ENCODE peak calls at places on chromosome 1, in eight cellular contexts. V is heart left ventricle, H is testis, S is GM12891, Q is lower leg skin, Y is Peyer's patch, L is ovary, I is body of pancreas. A is an unnamed sample.

GRCh38 chr1:31243451-31244286 is 4.0 kb upstream of the NKAIN1 start:
- DNase-seq in V (no peak), H (no peak), S (no peak), Q (no peak), Y (no peak), L (no peak), I (peak; percentile 15), A (no peak)

GRCh38 chr1:51189421-51190073 is 46.5 kb upstream of the RNF11 start:
- DNase-seq in V (peak; percentile 24), H (peak; percentile 42), S (peak; percentile 36), Q (no peak), Y (no peak), L (peak; percentile 53), I (peak; percentile 33), A (peak; percentile 84)

GRCh38 chr1:119001181-119002018 is 13.3 kb upstream of the TBX15 start:
- DNase-seq in V (no peak), H (no peak), S (no peak), Q (peak; percentile 94), Y (no peak), L (no peak), I (no peak), A (no peak)

GRCh38 chr1:30798389-30798951 is 40.9 kb upstream of the LAPTM5 start:
- DNase-seq in V (peak; percentile 42), H (peak; percentile 59), S (no peak), Q (peak; percentile 89), Y (no peak), L (no peak), I (no peak), A (peak; percentile 14)

GRCh38 chr1:88799433-88799832 is 91.9 kb downstream of the GTF2B start:
- DNase-seq in V (no peak), H (no peak), S (no peak), Q (no peak), Y (no peak), L (no peak), I (no peak), A (no peak)

GRCh38 chr1:8040586-8040985 is 14.5 kb upstream of the ERRFI1 start:
- DNase-seq in V (peak; percentile 70), H (peak; percentile 34), S (no peak), Q (peak; percentile 89), Y (no peak), L (peak; percentile 57), I (peak; percentile 90), A (no peak)

GRCh38 chr1:100959502-100960060 is 63.7 kb downstream of the SLC30A7 start:
- DNase-seq in V (no peak), H (no peak), S (no peak), Q (no peak), Y (no peak), L (no peak), I (no peak), A (no peak)

GRCh38 chr1:39453603-39454002 is 37.8 kb upstream of the BMP8A start:
- DNase-seq in V (no peak), H (no peak), S (no peak), Q (peak; percentile 87), Y (no peak), L (peak; percentile 91), I (peak; percentile 33), A (no peak)

GRCh38 chr1:171966426-171967220 is 125.3 kb downstream of the DNM3 start:
- DNase-seq in V (no peak), H (no peak), S (no peak), Q (no peak), Y (no peak), L (no peak), I (no peak), A (no peak)

GRCh38 chr1:206479164-206480125 is 9.2 kb downstream of the IKBKE start:
- DNase-seq in V (peak; percentile 66), H (peak; percentile 85), S (peak; percentile 89), Q (no peak), Y (peak; percentile 64), L (peak; percentile 80), I (peak; percentile 77), A (peak; percentile 86)

GRCh38 chr1:55725378-55725777 is 510.2 kb upstream of the USP24 start:
- DNase-seq in V (no peak), H (no peak), S (no peak), Q (no peak), Y (no peak), L (no peak), I (no peak), A (no peak)

GRCh38 chr1:223819730-223820514 is 25.8 kb downstream of the TP53BP2 start:
- DNase-seq in V (no peak), H (no peak), S (no peak), Q (no peak), Y (no peak), L (no peak), I (no peak), A (peak; percentile 85)

GRCh38 chr1:38029725-38030511 is 16.7 kb downstream of the POU3F1 start:
- DNase-seq in V (no peak), H (peak; percentile 61), S (no peak), Q (no peak), Y (no peak), L (no peak), I (peak; percentile 53), A (no peak)

GRCh38 chr1:3363023-3363422 is 91.4 kb upstream of the ARHGEF16 start:
- DNase-seq in V (no peak), H (no peak), S (no peak), Q (no peak), Y (no peak), L (no peak), I (no peak), A (no peak)

GRCh38 chr1:31705080-31705866 is 1.5 kb upstream of the COL16A1 start:
- DNase-seq in V (peak; percentile 43), H (peak; percentile 64), S (peak; percentile 84), Q (peak; percentile 92), Y (peak; percentile 67), L (peak; percentile 83), I (peak; percentile 29), A (peak; percentile 34)

GRCh38 chr1:169204184-169204583 is 97.7 kb downstream of the ATP1B1 start:
- DNase-seq in V (no peak), H (no peak), S (no peak), Q (no peak), Y (no peak), L (no peak), I (no peak), A (no peak)

GRCh38 chr1:117633068-117633345 is 27.2 kb downstream of the TENT5C start:
- DNase-seq in V (no peak), H (no peak), S (no peak), Q (peak; percentile 58), Y (no peak), L (no peak), I (no peak), A (no peak)

GRCh38 chr1:225767591-225768540 is 9.8 kb upstream of the SRP9 start:
- DNase-seq in V (peak; percentile 82), H (peak; percentile 89), S (no peak), Q (peak; percentile 90), Y (peak; percentile 56), L (peak; percentile 95), I (peak; percentile 69), A (no peak)

GRCh38 chr1:202034683-202035462 is 24.5 kb downstream of the ELF3 start:
- DNase-seq in V (peak; percentile 59), H (peak; percentile 23), S (no peak), Q (peak; percentile 93), Y (peak; percentile 92), L (peak; percentile 80), I (peak; percentile 97), A (peak; percentile 58)

GRCh38 chr1:3251810-3252429 is 182.9 kb downstream of the PRDM16 start:
- DNase-seq in V (no peak), H (no peak), S (no peak), Q (no peak), Y (no peak), L (no peak), I (no peak), A (no peak)

GRCh38 chr1:61496501-61496900 is 228.4 kb downstream of the TM2D1 start:
- DNase-seq in V (no peak), H (no peak), S (no peak), Q (no peak), Y (no peak), L (no peak), I (no peak), A (no peak)

GRCh38 chr1:191699343-191699742 is 458.9 kb upstream of the RGS18 start:
- DNase-seq in V (no peak), H (no peak), S (no peak), Q (no peak), Y (no peak), L (no peak), I (no peak), A (no peak)

GRCh38 chr1:163528710-163529348 is 207.1 kb downstream of the NUF2 start:
- DNase-seq in V (no peak), H (peak; percentile 33), S (no peak), Q (no peak), Y (no peak), L (peak; percentile 30), I (peak; percentile 33), A (peak; percentile 17)

GRCh38 chr1:193190096-193190744 is 3.8 kb upstream of the B3GALT2 start:
- DNase-seq in V (no peak), H (no peak), S (no peak), Q (no peak), Y (no peak), L (no peak), I (no peak), A (no peak)

GRCh38 chr1:150364231-150365003 is 470 bp downstream of the RPRD2 start:
- DNase-seq in V (peak; percentile 79), H (peak; percentile 86), S (peak; percentile 17), Q (peak; percentile 95), Y (peak; percentile 86), L (peak; percentile 77), I (peak; percentile 77), A (peak; percentile 84)
- TF ChIP-seq POLR2A in V (no peak), H (no peak), S (peak; percentile 84), Q (no peak), Y (peak; percentile 32), L (no peak), I (peak; percentile 5), A (peak; percentile 18)

DNA sequence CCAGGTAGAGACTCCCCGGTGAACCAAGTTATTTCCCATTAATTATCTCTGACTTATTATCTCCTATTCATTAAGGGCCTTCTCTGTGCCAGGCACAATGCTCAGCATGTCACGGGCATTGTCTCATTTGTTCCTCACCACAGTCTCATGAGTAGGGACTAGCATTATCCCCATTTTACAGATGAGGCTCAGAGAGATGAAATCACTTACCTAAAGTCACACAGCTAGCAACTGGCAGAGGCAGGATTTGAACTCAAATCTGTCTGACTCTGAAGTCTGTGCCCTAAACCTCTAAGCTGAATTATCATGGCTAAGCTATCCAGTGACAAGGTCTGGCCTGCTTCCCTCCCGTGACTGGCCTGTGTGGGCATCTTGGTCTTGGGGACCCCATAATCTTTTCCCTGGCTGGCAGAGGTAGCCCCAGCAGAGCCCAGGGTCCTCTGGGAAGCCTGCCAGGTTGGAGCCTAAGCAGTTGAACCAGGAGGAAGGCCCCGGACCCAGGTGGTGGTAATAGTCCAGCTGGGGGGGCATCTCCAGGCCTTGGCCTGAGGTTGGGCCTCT is 4.5 kb downstream of the MAP7D1 start:
- DNase-seq in V (no peak), H (no peak), S (no peak), Q (no peak), Y (no peak), L (no peak), I (no peak), A (no peak)
- TF ChIP-seq POLR2A in V (no peak), H (no peak), S (no peak), Q (no peak), Y (no peak), L (no peak), I (no peak), A (no peak)

GRCh38 chr1:156096640-156097391 is 14.6 kb upstream of the MEX3A start:
- DNase-seq in V (peak; percentile 91), H (peak; percentile 93), S (peak; percentile 80), Q (peak; percentile 98), Y (peak; percentile 92), L (peak; percentile 95), I (peak; percentile 92), A (peak; percentile 80)
- TF ChIP-seq POLR2A in V (no peak), H (no peak), S (peak; percentile 46), Q (no peak), Y (no peak), L (peak; percentile 43), I (no peak), A (no peak)

GRCh38 chr1:227094249-227094966 is 154.3 kb downstream of the COQ8A start:
- DNase-seq in V (no peak), H (no peak), S (no peak), Q (no peak), Y (no peak), L (no peak), I (peak; percentile 28), A (no peak)
- TF ChIP-seq POLR2A in V (no peak), H (no peak), S (no peak), Q (no peak), Y (no peak), L (no peak), I (no peak), A (no peak)